ENCODE peak calls at places on chromosome 6, in six cellular contexts. Z is activated CD4-positive, alpha-beta T cell treated with anti-CD3 and anti-CD28 coated beads, Interleukin-2, amount 50 U/mL, for 1 hour; F is islet precursor cell; V is anterior cingulate cortex; E is SJSA1; T is activated CD4-positive, CD25-positive, alpha-beta regulatory T cell treated with anti-CD3 and anti-CD28 coated beads, Interleukin-2, amount 50 U/mL, for 72 hours. D is an unnamed sample.

GRCh38 chr6:26159417-26160273 is 72.4 kb downstream of the HFE start:
- DNase-seq in F (peak), V (no peak), Z (no peak), T (no peak), E (peak), D (no peak)

GRCh38 chr6:162965366-162965765 is 237.6 kb downstream of the PACRG start:
- DNase-seq in F (no peak), E (no peak), Z (no peak), V (no peak), T (no peak), D (no peak)

GRCh38 chr6:147035891-147036290 is 168.3 kb upstream of the STXBP5 start:
- DNase-seq in Z (no peak), T (no peak), F (no peak), E (no peak), V (no peak), D (no peak)

GRCh38 chr6:2035046-2035445 is 210.4 kb downstream of the GMDS start:
- DNase-seq in T (no peak), E (no peak), Z (no peak), V (no peak), F (no peak), D (no peak)

GRCh38 chr6:89200706-89201215 is 16.4 kb downstream of the GABRR1 start:
- DNase-seq in Z (no peak), E (no peak), T (no peak), F (no peak), V (no peak), D (no peak)

GRCh38 chr6:136550045-136550329 is 235 bp downstream of the MAP7 start:
- DNase-seq in E (no peak), F (no peak), V (no peak), Z (no peak), T (no peak), D (no peak)

GRCh38 chr6:118784641-118785164 is 109.2 kb upstream of the ASF1A start:
- DNase-seq in Z (no peak), F (peak), V (no peak), E (no peak), T (no peak), D (peak)

GRCh38 chr6:8658391-8658790 is 223.0 kb upstream of the SLC35B3 start:
- DNase-seq in T (no peak), F (no peak), V (no peak), E (no peak), Z (no peak), D (no peak)

GRCh38 chr6:113047148-113047547 is 700.0 kb downstream of the RFPL4B start:
- DNase-seq in F (no peak), V (no peak), E (peak), Z (no peak), T (no peak), D (no peak)

GRCh38 chr6:107026965-107027364 is 1.0 kb upstream of the MTRES1 start:
- DNase-seq in F (no peak), T (no peak), Z (no peak), E (no peak), V (no peak), D (no peak)

GRCh38 chr6:37979392-37980221 is 160.1 kb downstream of the ZFAND3 start:
- DNase-seq in V (no peak), Z (no peak), F (no peak), E (no peak), T (no peak), D (no peak)

GRCh38 chr6:8904754-8905153 is 469.4 kb upstream of the SLC35B3 start:
- DNase-seq in Z (no peak), V (no peak), F (no peak), E (no peak), T (no peak), D (no peak)

GRCh38 chr6:68639826-68640505 is 4.9 kb downstream of the ADGRB3 start:
- DNase-seq in F (no peak), E (no peak), V (no peak), T (no peak), Z (no peak), D (no peak)

GRCh38 chr6:24831771-24832718 is 33.3 kb upstream of the ARMH2 start:
- DNase-seq in V (no peak), T (no peak), E (peak), Z (no peak), F (no peak), D (no peak)

GRCh38 chr6:25606151-25606550 is 45.9 kb upstream of the SCGN start:
- DNase-seq in T (no peak), E (no peak), F (no peak), V (no peak), Z (no peak), D (no peak)

GRCh38 chr6:34057790-34058189 is 88.1 kb downstream of the GRM4 start:
- DNase-seq in V (no peak), E (no peak), F (no peak), Z (no peak), T (no peak), D (no peak)

GRCh38 chr6:24702720-24703282 is 16.2 kb downstream of the C6orf62 start:
- DNase-seq in Z (no peak), T (no peak), V (no peak), F (no peak), E (no peak), D (no peak)

GRCh38 chr6:160028487-160029275 is 59.8 kb downstream of the IGF2R start:
- DNase-seq in V (no peak), F (peak), Z (no peak), T (no peak), E (no peak), D (no peak)